ENCODE peak calls at places on chromosomes 13 and 19, in nine cellular contexts. S is HT1080, D is pancreas, A is renal cortical epithelial cell, V is RPMI7951, I is Daoy, Y is transverse colon, N is heart right ventricle, O is pons. U is an unnamed sample.

GRCh38 chr13:103156346-103156998 is 90.3 kb upstream of the SLC10A2 start:
- DNase-seq in A (no peak), Y (no peak), D (no peak), V (no peak), I (no peak), S (no peak), N (no peak), O (no peak), U (no peak)

GRCh38 chr19:46579286-46579944 is 21.7 kb upstream of the CALM3 start:
- DNase-seq in D (no peak), V (no peak), A (no peak), O (peak), Y (no peak), I (no peak), N (no peak), S (no peak), U (no peak)

GRCh38 chr19:17947815-17948473 is 15.1 kb downstream of the CCDC124 start:
- DNase-seq in O (peak), D (peak), V (peak), Y (peak), N (peak), I (peak), A (peak), S (peak), U (peak)

GRCh38 chr13:30466358-30466714 is 600 bp upstream of the HMGB1 start:
- DNase-seq in Y (no peak), O (no peak), I (peak), V (peak), A (peak), N (no peak), S (peak), D (no peak), U (peak)

GRCh38 chr13:87884874-87885273 is 213.7 kb downstream of the SLITRK5 start:
- DNase-seq in V (no peak), Y (no peak), O (peak), I (peak), D (no peak), N (no peak), A (peak), S (peak), U (peak)

GRCh38 chr13:85974604-85975366 is 175.6 kb upstream of the SLITRK6 start:
- DNase-seq in N (no peak), V (no peak), O (no peak), I (no peak), Y (no peak), A (peak), S (peak), D (no peak), U (peak)

GRCh38 chr19:19475845-19476828 is 39.2 kb downstream of the TSSK6 start:
- DNase-seq in Y (no peak), O (no peak), V (peak), N (no peak), S (no peak), I (no peak), A (no peak), D (no peak), U (no peak)

GRCh38 chr19:30625947-30626346 is 253.8 kb downstream of the ZNF536 start:
- DNase-seq in D (no peak), I (no peak), Y (no peak), A (no peak), S (no peak), N (no peak), O (no peak), V (no peak), U (no peak)

GRCh38 chr19:47973529-47973928 is 18.4 kb downstream of the BSPH1 start:
- DNase-seq in S (no peak), O (no peak), N (no peak), I (no peak), D (no peak), A (no peak), Y (no peak), V (no peak), U (no peak)

GRCh38 chr13:27001705-27002104 is 169.9 kb downstream of the USP12 start:
- DNase-seq in A (no peak), V (no peak), S (no peak), Y (peak), D (no peak), O (no peak), I (no peak), N (no peak), U (no peak)

GRCh38 chr19:35008891-35009341 is 8.8 kb downstream of the GRAMD1A start:
- DNase-seq in D (no peak), Y (no peak), N (peak), I (no peak), O (no peak), S (no peak), A (no peak), V (no peak), U (no peak)

GRCh38 chr13:30196025-30196424 is 111.3 kb downstream of the KATNAL1 start:
- DNase-seq in A (no peak), N (no peak), I (peak), S (peak), Y (no peak), V (peak), D (peak), O (no peak), U (no peak)